ENCODE peak calls at places on chromosome 4, in six cellular contexts. N is LNCaP clone FGC; O is stimulated activated CD8-positive, alpha-beta memory T cell treated with anti-CD3 and anti-CD28 coated beads, Interleukin-12 subunit alpha, Interleukin-12 subunit beta, amount 100 ng/mL, for 4 hours; V is activated naive CD4-positive, alpha-beta T cell treated with anti-CD3 and anti-CD28 coated beads for 36 hours; W is foreskin fibroblast; E is NAMALWA. F is an unnamed sample.

GRCh38 chr4:165331316-165331715 is 3.8 kb downstream of the MSMO1 start:
- DNase-seq in N (no peak), V (no peak), W (no peak), E (no peak), O (no peak), F (no peak)

GRCh38 chr4:2835978-2836377 is 7.7 kb upstream of the ADD1 start:
- DNase-seq in O (no peak), W (no peak), N (no peak), V (peak; percentile 2), E (no peak), F (no peak)

GRCh38 chr4:41797260-41797659 is 48.7 kb upstream of the PHOX2B start:
- DNase-seq in N (no peak), O (no peak), V (no peak), W (no peak), E (no peak), F (no peak)

GRCh38 chr4:64158648-64159326 is 250.5 kb downstream of the TECRL start:
- DNase-seq in V (peak; percentile 71), E (peak; percentile 83), O (no peak), W (no peak), N (peak; percentile 55), F (no peak)

GRCh38 chr4:3441501-3442459 is at the start of gene HGFAC:
- DNase-seq in E (no peak), O (no peak), V (no peak), N (no peak), W (no peak), F (no peak)

GRCh38 chr4:476501-476900 is 22.5 kb downstream of the ZNF721 start:
- DNase-seq in V (peak; percentile 11), O (no peak), N (no peak), W (peak; percentile 35), E (no peak), F (no peak)

GRCh38 chr4:43547560-43547959 is 655.0 kb downstream of the GRXCR1 start:
- DNase-seq in N (no peak), W (no peak), V (no peak), E (no peak), O (no peak), F (no peak)

GRCh38 chr4:185838104-185838452 is 26.1 kb upstream of the SORBS2 start:
- DNase-seq in O (no peak), W (no peak), V (no peak), E (no peak), N (no peak), F (no peak)

GRCh38 chr4:5051210-5051691 is at the start of gene STK32B:
- DNase-seq in O (no peak), V (peak; percentile 36), W (peak; percentile 56), N (no peak), E (no peak), F (no peak)

GRCh38 chr4:77566148-77566547 is 39.5 kb upstream of the CXCL13 start:
- DNase-seq in V (no peak), O (no peak), N (no peak), W (no peak), E (no peak), F (no peak)

GRCh38 chr4:179597301-179597700 is 2155.1 kb upstream of the AGA start:
- DNase-seq in W (no peak), N (no peak), E (no peak), V (no peak), O (no peak), F (no peak)